ENCODE peak calls at places on chromosomes 2 and 18, in five cellular contexts. C is cardiac fibroblast, A is AG09309, K is GM13977, Z is A673. N is an unnamed sample.

GRCh38 chr2:100610381-100610831 is 47.6 kb downstream of the PDCL3 start:
- DNase-seq in C (peak; percentile 65), A (no peak), K (peak; percentile 65), Z (peak; percentile 78), N (peak; percentile 68)

GRCh38 chr2:44953686-44953976 is 12.1 kb downstream of the SIX3 start:
- DNase-seq in C (no peak), A (no peak), K (no peak), Z (no peak), N (no peak)

GRCh38 chr2:200533754-200534153 is 7.7 kb downstream of the SGO2 start:
- DNase-seq in C (peak; percentile 56), A (no peak), K (no peak), Z (no peak), N (no peak)

GRCh38 chr2:212537311-212538155 is 1.1 kb downstream of the ERBB4 start:
- DNase-seq in C (peak; percentile 29), A (no peak), K (peak; percentile 45), Z (peak; percentile 54), N (peak; percentile 13)

GRCh38 chr2:219737270-219737691 is 109.9 kb downstream of the SLC4A3 start:
- DNase-seq in C (no peak), A (no peak), K (no peak), Z (peak; percentile 83), N (no peak)

GRCh38 chr2:234245945-234246344 is 195.4 kb downstream of the SPP2 start:
- DNase-seq in C (peak; percentile 68), A (no peak), K (no peak), Z (peak; percentile 52), N (no peak)

GRCh38 chr18:7980136-7980535 is 413.0 kb downstream of the PTPRM start:
- DNase-seq in C (no peak), A (no peak), K (no peak), Z (no peak), N (no peak)

GRCh38 chr2:159256159-159256558 is 30.3 kb downstream of the WDSUB1 start:
- DNase-seq in C (peak; percentile 15), A (peak; percentile 14), K (no peak), Z (no peak), N (no peak)

GRCh38 chr2:96157649-96158553 is 12.7 kb upstream of the DUSP2 start:
- DNase-seq in C (no peak), A (no peak), K (peak; percentile 81), Z (peak; percentile 80), N (peak; percentile 87)

GRCh38 chr2:109244750-109245382 is 115.9 kb downstream of the SH3RF3 start:
- DNase-seq in C (no peak), A (no peak), K (no peak), Z (no peak), N (no peak)

GRCh38 chr2:20072436-20073158 is 21.2 kb upstream of the LAPTM4A start:
- DNase-seq in C (no peak), A (no peak), K (no peak), Z (no peak), N (no peak)

GRCh38 chr2:27854224-27854623 is 36.0 kb downstream of the RBKS start:
- DNase-seq in C (no peak), A (no peak), K (no peak), Z (no peak), N (no peak)

GRCh38 chr2:122927710-122928249 is 1097.3 kb upstream of the CNTNAP5 start:
- DNase-seq in C (no peak), A (no peak), K (no peak), Z (peak; percentile 28), N (no peak)

GRCh38 chr2:213544940-213545339 is 260.7 kb downstream of the SPAG16 start:
- DNase-seq in C (no peak), A (no peak), K (no peak), Z (no peak), N (no peak)

GRCh38 chr2:221568299-221568698 is 3.8 kb downstream of the EPHA4 start:
- DNase-seq in C (no peak), A (no peak), K (no peak), Z (no peak), N (no peak)

GRCh38 chr2:38539086-38539485 is 63.6 kb downstream of the HNRNPLL start:
- DNase-seq in C (no peak), A (no peak), K (no peak), Z (peak; percentile 39), N (no peak)
- TF ChIP-seq CTCF in C (no peak), A (no peak), K (no peak), Z (peak; percentile 42), N (no peak)

GRCh38 chr2:22290293-22290692 is 1094.7 kb upstream of the KLHL29 start:
- DNase-seq in C (no peak), A (no peak), K (no peak), Z (no peak), N (no peak)

DNA sequence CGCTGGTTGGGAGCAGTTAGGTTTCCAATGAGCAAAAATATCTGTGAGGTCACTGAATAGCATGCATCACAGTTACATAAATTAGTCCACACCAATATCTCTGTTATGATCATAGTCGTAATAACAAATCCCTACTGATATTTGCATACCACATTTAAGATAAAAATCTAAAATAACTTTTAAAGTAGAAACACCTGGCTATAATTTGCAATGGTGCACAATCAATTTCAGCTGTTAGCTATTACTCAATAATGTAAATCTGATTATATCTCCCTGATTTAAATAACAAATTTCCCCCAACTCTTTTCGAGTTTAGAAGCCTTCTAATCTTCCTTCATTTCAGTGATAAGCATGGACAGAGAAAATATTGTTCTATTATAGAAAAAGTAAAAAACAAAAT is 1093.9 kb upstream of the KLHL29 start:
- DNase-seq in C (no peak), A (no peak), K (no peak), Z (no peak), N (no peak)
- TF ChIP-seq CTCF in C (no peak), A (no peak), K (no peak), Z (no peak), N (no peak)

GRCh38 chr2:186515376-186515775 is 29.3 kb downstream of the ZC3H15 start:
- DNase-seq in C (no peak), A (no peak), K (no peak), Z (no peak), N (no peak)
- TF ChIP-seq CTCF in C (no peak), A (no peak), K (no peak), Z (no peak), N (no peak)

DNA sequence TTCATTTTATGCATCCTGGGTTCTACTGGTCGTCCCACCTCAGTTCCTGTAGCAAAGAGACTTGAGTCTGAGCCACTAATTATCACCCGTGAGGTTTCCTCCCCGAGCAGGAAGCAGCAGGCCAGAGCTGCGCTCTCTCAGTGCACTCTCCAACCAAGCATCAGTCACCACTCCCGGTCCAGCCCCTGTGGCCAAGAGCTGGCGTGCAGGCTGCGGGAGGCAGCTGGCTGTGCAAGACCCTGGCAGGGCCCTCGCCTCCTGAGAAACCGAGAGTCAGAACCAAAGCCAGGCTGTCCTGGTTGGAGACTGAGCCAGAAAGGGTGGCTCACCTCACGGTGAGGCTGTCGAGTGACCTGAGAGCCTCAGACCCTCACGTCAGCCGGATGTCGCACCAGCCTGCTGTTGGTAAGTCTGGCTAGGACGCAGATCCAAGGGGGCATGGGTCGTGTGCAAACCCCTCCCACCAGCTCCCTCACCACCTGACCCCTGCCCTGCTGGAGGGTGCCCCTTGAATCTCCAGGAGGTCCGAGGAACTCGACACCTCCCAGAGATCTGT is 7.1 kb downstream of the STEAP3 start:
- DNase-seq in C (peak; percentile 59), A (no peak), K (no peak), Z (no peak), N (no peak)
- TF ChIP-seq CTCF in C (no peak), A (no peak), K (no peak), Z (no peak), N (no peak)

GRCh38 chr18:5417342-5417741 is 121.8 kb upstream of the ZBTB14 start:
- DNase-seq in C (peak; percentile 34), A (no peak), K (no peak), Z (peak; percentile 3), N (no peak)
- TF ChIP-seq CTCF in C (no peak), A (no peak), K (no peak), Z (no peak), N (no peak)

DNA sequence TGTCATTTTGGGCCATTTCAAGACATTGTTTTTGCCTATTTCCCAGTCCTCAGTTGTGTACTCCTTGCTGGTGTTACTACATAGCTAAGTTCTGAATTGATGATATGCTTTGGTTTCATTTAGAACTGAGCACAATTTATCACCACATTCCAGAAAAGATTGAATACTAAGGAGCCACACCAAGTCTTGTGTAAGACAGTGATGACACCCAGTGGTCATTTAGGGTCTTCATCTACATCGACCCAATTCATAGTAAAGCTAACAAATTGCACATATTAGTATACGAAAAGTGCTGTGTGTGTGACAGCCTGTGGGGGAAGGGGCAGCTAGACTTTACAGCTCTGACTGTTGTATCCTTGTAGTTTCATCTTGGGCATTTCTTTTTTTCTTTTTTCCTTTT is 10.9 kb upstream of the DLX2 start:
- DNase-seq in C (peak; percentile 55), A (no peak), K (peak; percentile 31), Z (peak; percentile 79), N (peak; percentile 15)
- TF ChIP-seq CTCF in C (no peak), A (peak; percentile 46), K (peak; percentile 40), Z (peak; percentile 63), N (peak; percentile 25)

GRCh38 chr2:10935953-10936942 is 24.5 kb downstream of the KCNF1 start:
- DNase-seq in C (peak; percentile 80), A (peak; percentile 84), K (no peak), Z (no peak), N (no peak)
- TF ChIP-seq CTCF in C (no peak), A (no peak), K (no peak), Z (no peak), N (no peak)